ENCODE peak calls at places on chromosomes 5 and 9, in five cellular contexts. H is neural progenitor cell, K is H9, M is mammary epithelial cell, J is SK-N-SH. O is an unnamed sample.

GRCh38 chr9:2311920-2312319 is 296.8 kb downstream of the SMARCA2 start:
- DNase-seq in M (no peak), H (no peak), K (no peak), J (no peak), O (no peak)

GRCh38 chr5:123125953-123126352 is 36.9 kb downstream of the PRDM6 start:
- DNase-seq in M (no peak), K (no peak), J (no peak), H (no peak), O (no peak)

GRCh38 chr9:110056062-110056461 is 151.9 kb downstream of the C9orf152 start:
- DNase-seq in H (no peak), K (no peak), M (no peak), J (no peak), O (no peak)

GRCh38 chr5:124599048-124599973 is 147.1 kb downstream of the ZNF608 start:
- DNase-seq in K (no peak), M (peak), H (no peak), J (peak), O (no peak)

GRCh38 chr9:93960221-93960970 is 5.2 kb upstream of the BARX1 start:
- DNase-seq in M (no peak), J (peak), K (peak), H (peak), O (no peak)

GRCh38 chr9:127202461-127203139 is 62.0 kb upstream of the GARNL3 start:
- DNase-seq in H (no peak), J (peak), M (no peak), K (no peak), O (no peak)

GRCh38 chr9:11457809-11458785 is 845.3 kb upstream of the PTPRD start:
- DNase-seq in H (peak), M (no peak), K (peak), J (peak), O (no peak)

GRCh38 chr5:16963821-16964220 is 27.7 kb upstream of the MYO10 start:
- DNase-seq in M (no peak), K (no peak), J (no peak), H (no peak), O (no peak)

GRCh38 chr9:133944746-133945135 is 47.4 kb downstream of the VAV2 start:
- DNase-seq in J (no peak), K (no peak), M (peak), H (no peak), O (peak)

GRCh38 chr5:56128166-56128565 is 105.0 kb downstream of the ANKRD55 start:
- DNase-seq in M (no peak), K (no peak), J (no peak), H (no peak), O (no peak)

GRCh38 chr5:155434681-155435080 is 421.1 kb downstream of the KIF4B start:
- DNase-seq in H (no peak), J (no peak), M (no peak), K (no peak), O (no peak)

GRCh38 chr5:103393131-103393754 is 134.7 kb downstream of the MACIR start:
- DNase-seq in H (peak), M (no peak), J (no peak), K (peak), O (no peak)

GRCh38 chr5:88663793-88664216 is 219.2 kb downstream of the MEF2C start:
- DNase-seq in J (no peak), K (no peak), M (no peak), H (peak), O (no peak)

GRCh38 chr5:135705941-135706340 is 127.2 kb upstream of the CXCL14 start:
- DNase-seq in J (no peak), K (peak), H (no peak), M (no peak), O (no peak)

GRCh38 chr5:120096413-120096812 is 367.7 kb upstream of the PRR16 start:
- DNase-seq in H (no peak), M (peak), K (no peak), J (no peak), O (no peak)

GRCh38 chr5:142432369-142432863 is 107.6 kb upstream of the SPRY4 start:
- DNase-seq in M (no peak), H (no peak), K (no peak), J (no peak), O (no peak)

DNA sequence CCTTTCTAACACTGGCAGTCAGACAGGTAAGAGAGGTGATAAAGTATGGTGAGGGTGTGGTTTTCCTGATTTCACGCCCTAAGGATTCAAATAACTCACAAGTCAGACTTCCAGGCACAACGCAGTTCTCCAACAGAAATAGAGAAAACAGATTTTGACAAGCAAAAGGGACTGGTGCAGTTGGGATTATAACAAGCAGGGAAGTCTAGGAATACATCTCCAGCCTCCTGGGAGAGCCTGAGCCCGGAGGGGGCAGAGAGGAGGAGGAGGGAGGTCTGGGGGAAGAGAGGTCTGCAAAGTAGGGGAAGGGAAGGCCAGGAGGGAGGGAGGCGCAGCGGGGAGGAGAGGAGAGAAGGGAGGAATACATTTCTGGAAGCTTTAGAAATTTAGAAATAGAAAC is 1.6 kb downstream of the CMBL start:
- DNase-seq in M (no peak), K (no peak), H (no peak), J (no peak), O (no peak)
- H3K9ac ChIP-seq in M (no peak), K (no peak), H (no peak), J (no peak), O (no peak)

GRCh38 chr5:37900692-37901091 is 60.9 kb upstream of the GDNF start:
- DNase-seq in H (peak), J (peak), K (peak), M (peak), O (no peak)
- H3K9ac ChIP-seq in H (no peak), J (no peak), K (no peak), M (no peak), O (no peak)

DNA sequence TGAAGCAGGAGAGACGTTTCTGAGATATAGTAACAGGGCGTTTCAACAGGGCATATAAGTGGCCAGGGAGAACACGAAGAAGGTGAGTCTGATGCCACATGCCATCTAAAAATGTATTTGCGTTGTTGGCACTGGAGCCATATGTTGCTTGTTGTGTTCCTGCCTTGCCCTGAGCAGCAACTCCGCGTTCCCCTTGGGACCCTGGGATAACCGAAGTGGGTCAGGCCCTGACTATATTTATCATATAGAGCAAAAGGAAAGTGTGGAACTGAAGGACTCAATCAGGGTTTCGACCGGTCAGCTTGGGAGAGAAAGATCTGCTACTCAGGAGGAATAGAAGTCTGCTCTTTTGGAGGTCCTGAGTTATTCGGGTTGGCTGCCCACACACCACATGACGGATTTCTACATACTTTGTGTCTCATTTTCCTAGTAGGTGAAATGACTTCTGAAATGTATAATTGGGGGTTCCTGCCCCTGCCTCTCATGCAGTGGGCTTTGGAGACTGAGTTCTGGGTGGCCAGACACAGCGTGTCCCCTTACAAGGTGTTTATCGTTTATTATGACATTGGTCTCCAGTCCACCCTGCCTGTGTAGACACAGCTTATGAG is 3.0 kb downstream of the STC2 start:
- DNase-seq in H (no peak), K (no peak), M (no peak), J (no peak), O (no peak)
- H3K9ac ChIP-seq in H (no peak), K (no peak), M (no peak), J (no peak), O (no peak)

GRCh38 chr5:40832345-40832744 is 2.7 kb downstream of the RPL37 start:
- DNase-seq in K (no peak), H (no peak), M (no peak), J (no peak), O (no peak)

GRCh38 chr5:40834391-40834848 is 602 bp downstream of the RPL37 start:
- DNase-seq in H (peak), K (no peak), M (no peak), J (no peak), O (no peak)

GRCh38 chr5:40834849-40835787 is at the start of gene RPL37:
- DNase-seq in M (peak), K (peak), J (peak), H (peak), O (peak)

GRCh38 chr5:40831346-40832210 is 3.4 kb downstream of the RPL37 start:
- DNase-seq in H (no peak), M (peak), J (no peak), K (no peak), O (no peak)

GRCh38 chr5:40833712-40834229 is 1.3 kb downstream of the RPL37 start:
- DNase-seq in M (no peak), H (no peak), J (no peak), K (no peak), O (no peak)
- H3K9ac ChIP-seq in M (peak), H (peak), J (peak), K (peak), O (peak)

O was measured in keratinocyte.